ENCODE peak calls at places on chromosomes 13 and 19, in eight cellular contexts. M is IMR-90, R is heart left ventricle, E is thyroid gland, D is ovary, G is psoas muscle, T is testis, J is gastrocnemius medialis. Y is an unnamed sample.

GRCh38 chr19:34662919-34663318 is 14.0 kb downstream of the SCGB2B2 start:
- DNase-seq in R (no peak), T (no peak), D (no peak), G (no peak), E (no peak), M (no peak), J (no peak), Y (peak; percentile 74)

GRCh38 chr13:110108348-110109139 is 198.4 kb downstream of the COL4A1 start:
- DNase-seq in E (peak; percentile 82), R (peak; percentile 88), G (peak; percentile 78), T (peak; percentile 88), M (peak; percentile 88), D (peak; percentile 65), J (peak; percentile 73), Y (peak; percentile 93)

GRCh38 chr19:12994701-12995595 is at the start of gene NFIX:
- DNase-seq in R (peak; percentile 73), G (peak; percentile 79), M (peak; percentile 39), D (peak; percentile 82), E (peak; percentile 72), T (peak; percentile 59), J (no peak), Y (peak; percentile 68)

GRCh38 chr13:85864963-85865530 is 65.8 kb upstream of the SLITRK6 start:
- DNase-seq in T (peak; percentile 54), G (no peak), M (peak; percentile 38), E (no peak), J (no peak), R (no peak), D (no peak), Y (peak; percentile 67)

GRCh38 chr19:7778081-7778480 is 15.0 kb downstream of the CLEC4M start:
- DNase-seq in R (no peak), M (no peak), T (no peak), G (no peak), D (no peak), E (no peak), J (no peak), Y (no peak)

GRCh38 chr19:3577741-3578344 is 5.1 kb downstream of the HMG20B start:
- DNase-seq in T (no peak), G (peak; percentile 31), E (peak; percentile 14), M (no peak), R (no peak), D (no peak), J (no peak), Y (peak; percentile 89)

GRCh38 chr13:24741016-24741662 is 22.8 kb upstream of the RNF17 start:
- DNase-seq in D (no peak), R (no peak), T (no peak), E (no peak), G (no peak), M (no peak), J (no peak), Y (peak; percentile 68)

GRCh38 chr13:91986771-91987515 is 588.5 kb downstream of the GPC5 start:
- DNase-seq in J (no peak), R (no peak), T (no peak), E (no peak), D (no peak), M (no peak), G (no peak), Y (no peak)

GRCh38 chr13:91347212-91347995 is at the start of gene MIR17HG:
- DNase-seq in M (peak; percentile 72), E (peak; percentile 89), J (peak; percentile 84), G (peak; percentile 90), D (peak; percentile 90), T (peak; percentile 95), R (peak; percentile 88), Y (peak; percentile 95)

GRCh38 chr13:24745861-24746617 is 17.9 kb upstream of the RNF17 start:
- DNase-seq in G (no peak), M (no peak), D (no peak), J (no peak), E (no peak), T (no peak), R (no peak), Y (peak; percentile 64)

GRCh38 chr13:97586941-97587340 is 153.0 kb downstream of the RAP2A start:
- DNase-seq in E (no peak), R (no peak), T (no peak), G (no peak), D (no peak), M (no peak), J (no peak), Y (no peak)

GRCh38 chr19:407501-408440 is 1.2 kb downstream of the C2CD4C start:
- DNase-seq in G (no peak), J (no peak), E (peak; percentile 21), M (no peak), D (no peak), R (no peak), T (no peak), Y (peak; percentile 53)

GRCh38 chr13:20360041-20360491 is 127.9 kb upstream of the GJB6 start:
- DNase-seq in M (peak; percentile 43), R (no peak), E (peak; percentile 90), D (no peak), T (peak; percentile 38), G (no peak), J (no peak), Y (no peak)

GRCh38 chr13:30906411-30906990 is 430 bp downstream of the MEDAG start:
- DNase-seq in E (peak; percentile 18), G (no peak), R (no peak), D (peak; percentile 50), M (no peak), T (peak; percentile 28), J (no peak), Y (peak; percentile 60)

GRCh38 chr19:57656346-57656745 is 12.4 kb upstream of the ZSCAN4 start:
- DNase-seq in M (no peak), J (no peak), E (no peak), D (no peak), R (no peak), T (no peak), G (no peak), Y (no peak)

GRCh38 chr19:57655443-57655842 is 13.3 kb upstream of the ZSCAN4 start:
- DNase-seq in T (no peak), R (no peak), M (no peak), J (no peak), G (no peak), E (no peak), D (no peak), Y (no peak)

GRCh38 chr19:57653689-57654088 is 15.0 kb upstream of the ZSCAN4 start:
- DNase-seq in R (no peak), G (no peak), J (no peak), M (no peak), D (no peak), T (no peak), E (no peak), Y (no peak)

GRCh38 chr19:57648336-57649003 is 15.5 kb downstream of the ZNF211 start:
- DNase-seq in J (no peak), E (peak; percentile 13), R (no peak), D (no peak), G (no peak), T (peak; percentile 55), M (no peak), Y (no peak)

GRCh38 chr19:57651654-57651996 is 17.1 kb upstream of the ZSCAN4 start:
- DNase-seq in G (no peak), T (no peak), D (no peak), R (no peak), E (no peak), J (no peak), M (no peak), Y (peak; percentile 55)
- H3K4me3 ChIP-seq in G (no peak overlapping the region), T (no peak overlapping the region), D (no peak overlapping the region), R (peak overlapping the region; percentile 27), E (no peak overlapping the region), J (no peak overlapping the region), M (no peak overlapping the region), Y (no peak overlapping the region)

DNA sequence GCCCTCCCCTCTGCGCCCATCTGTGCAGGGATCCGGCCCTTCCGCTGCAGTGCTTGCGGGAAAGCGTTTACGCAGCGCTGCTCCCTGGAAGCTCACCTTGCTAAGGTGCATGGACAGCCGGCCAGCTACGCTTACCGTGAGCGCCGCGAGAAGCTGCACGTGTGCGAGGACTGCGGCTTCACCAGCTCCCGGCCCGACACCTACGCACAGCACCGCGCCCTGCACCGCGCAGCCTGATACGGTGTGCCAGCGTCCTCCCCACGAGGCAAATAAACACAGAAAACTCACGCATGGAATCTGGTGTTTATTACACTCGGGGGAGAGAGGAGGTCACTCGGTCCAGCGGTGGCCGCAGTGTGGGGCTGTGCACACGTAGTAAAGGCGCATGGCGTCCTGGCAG is 1.2 kb downstream of the POLR2I start:
- DNase-seq in M (no peak), R (no peak), D (peak; percentile 41), G (no peak), E (no peak), J (no peak), T (no peak), Y (no peak)
- H3K27ac ChIP-seq in M (no peak overlapping the region), R (no peak overlapping the region), D (no peak overlapping the region), G (peak overlapping the region; percentile 89), E (no peak overlapping the region), J (peak overlapping the region; percentile 89), T (no peak overlapping the region), Y (no peak overlapping the region)

GRCh38 chr19:40519352-40520322 is 52.8 kb downstream of the SPTBN4 start:
- DNase-seq in E (no peak), T (no peak), D (no peak), R (no peak), G (no peak), M (peak; percentile 40), J (no peak), Y (peak; percentile 81)
- H3K4me3 ChIP-seq in E (no peak overlapping the region), T (peak overlapping the region; percentile 9), D (no peak overlapping the region), R (no peak overlapping the region), G (peak overlapping the region; percentile 25), M (no peak overlapping the region), J (no peak overlapping the region), Y (no peak overlapping the region)

GRCh38 chr19:18951721-18952281 is 10.8 kb upstream of the HOMER3 start:
- DNase-seq in E (no peak), M (no peak), R (no peak), J (no peak), T (no peak), G (no peak), D (no peak), Y (no peak)

GRCh38 chr19:18949858-18950257 is 8.8 kb upstream of the HOMER3 start:
- DNase-seq in R (no peak), T (no peak), M (no peak), D (no peak), E (no peak), J (no peak), G (no peak), Y (no peak)

GRCh38 chr19:18948976-18949356 is 7.9 kb upstream of the HOMER3 start:
- DNase-seq in J (no peak), M (no peak), T (no peak), E (no peak), G (no peak), R (no peak), D (no peak), Y (no peak)

GRCh38 chr19:18955042-18955441 is 14.0 kb upstream of the HOMER3 start:
- DNase-seq in R (no peak), D (no peak), E (no peak), T (no peak), G (no peak), J (no peak), M (no peak), Y (no peak)

DNA sequence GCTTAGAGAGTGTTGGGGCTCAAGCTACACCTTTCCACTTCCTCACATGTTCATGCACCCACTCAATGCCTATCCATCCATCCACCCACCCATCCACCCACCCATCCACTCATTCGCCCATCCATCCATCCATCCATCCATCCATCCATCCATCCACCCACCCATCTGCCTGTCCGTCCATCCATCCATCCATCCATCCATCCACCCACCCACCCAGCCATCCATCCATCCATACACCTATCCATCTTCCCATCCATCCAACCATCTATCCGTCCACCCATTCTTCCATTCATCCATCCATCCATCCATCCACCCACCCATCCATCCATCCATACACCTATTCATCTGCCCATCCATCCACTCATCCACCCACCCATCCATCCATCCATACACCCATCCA is 13.1 kb upstream of the HOMER3 start:
- DNase-seq in E (no peak), D (no peak), J (no peak), G (no peak), R (no peak), M (no peak), T (no peak), Y (no peak)
- H3K27ac ChIP-seq in E (no peak overlapping the region), D (no peak overlapping the region), J (no peak overlapping the region), G (no peak overlapping the region), R (no peak overlapping the region), M (no peak overlapping the region), T (no peak overlapping the region), Y (no peak overlapping the region)